ENCODE peak calls at places on chromosomes 5 and 9, in seven cellular contexts. One of them, this sample, is unnamed.
A peak's percentile ranks its signal among the peaks of the same experiment; 100 is the strongest.

GRCh38 chr5:176157656-176158055 is 80.6 kb upstream of the SIMC1 start:
- DNase-seq in Karpas-422: no peak
- DNase-seq in mesenchymal stem cell: no peak
- DNase-seq in HCT116: no peak
- DNase-seq in adipocyte: no peak
- DNase-seq in kidney: no peak
- DNase-seq in IMR-90: peak; percentile 71
- DNase-seq in this sample: peak; percentile 78

GRCh38 chr5:3886521-3887461 is 291.2 kb downstream of the IRX1 start:
- DNase-seq in mesenchymal stem cell: no peak
- DNase-seq in kidney: no peak
- DNase-seq in adipocyte: no peak
- DNase-seq in HCT116: no peak
- DNase-seq in IMR-90: no peak
- DNase-seq in Karpas-422: no peak
- DNase-seq in this sample: no peak

GRCh38 chr9:79155308-79155707 is 416.5 kb upstream of the TLE4 start:
- DNase-seq in Karpas-422: no peak
- DNase-seq in mesenchymal stem cell: no peak
- DNase-seq in HCT116: no peak
- DNase-seq in adipocyte: no peak
- DNase-seq in kidney: no peak
- DNase-seq in IMR-90: no peak
- DNase-seq in this sample: no peak

GRCh38 chr5:113105693-113106280 is 129.2 kb downstream of the DCP2 start:
- DNase-seq in kidney: no peak
- DNase-seq in HCT116: no peak
- DNase-seq in mesenchymal stem cell: no peak
- DNase-seq in Karpas-422: no peak
- DNase-seq in adipocyte: no peak
- DNase-seq in IMR-90: no peak
- DNase-seq in this sample: no peak

GRCh38 chr5:100900796-100901731 is 2.0 kb downstream of the ST8SIA4 start:
- DNase-seq in HCT116: no peak
- DNase-seq in Karpas-422: peak; percentile 94
- DNase-seq in mesenchymal stem cell: peak; percentile 69
- DNase-seq in kidney: peak; percentile 92
- DNase-seq in IMR-90: peak; percentile 15
- DNase-seq in adipocyte: peak; percentile 51
- DNase-seq in this sample: peak; percentile 68

GRCh38 chr5:6590581-6590980 is 42.3 kb downstream of the NSUN2 start:
- DNase-seq in kidney: no peak
- DNase-seq in IMR-90: no peak
- DNase-seq in adipocyte: no peak
- DNase-seq in mesenchymal stem cell: no peak
- DNase-seq in Karpas-422: no peak
- DNase-seq in HCT116: no peak
- DNase-seq in this sample: no peak

GRCh38 chr5:157993201-157993600 is 134.3 kb upstream of the CLINT1 start:
- DNase-seq in kidney: no peak
- DNase-seq in Karpas-422: no peak
- DNase-seq in adipocyte: no peak
- DNase-seq in mesenchymal stem cell: no peak
- DNase-seq in IMR-90: no peak
- DNase-seq in HCT116: no peak
- DNase-seq in this sample: no peak

GRCh38 chr9:70478963-70479641 is 64.6 kb upstream of the KLF9 start:
- DNase-seq in IMR-90: peak; percentile 68
- DNase-seq in HCT116: no peak
- DNase-seq in adipocyte: no peak
- DNase-seq in mesenchymal stem cell: peak; percentile 75
- DNase-seq in Karpas-422: no peak
- DNase-seq in kidney: no peak
- DNase-seq in this sample: no peak

GRCh38 chr9:95462419-95463121 is 54.2 kb downstream of the PTCH1 start:
- DNase-seq in mesenchymal stem cell: peak; percentile 95
- DNase-seq in kidney: peak; percentile 87
- DNase-seq in HCT116: no peak
- DNase-seq in IMR-90: peak; percentile 94
- DNase-seq in adipocyte: peak; percentile 76
- DNase-seq in Karpas-422: peak; percentile 85
- DNase-seq in this sample: no peak

GRCh38 chr9:694499-695154 is 146.9 kb upstream of the DMRT1 start:
- DNase-seq in kidney: no peak
- DNase-seq in Karpas-422: no peak
- DNase-seq in adipocyte: peak; percentile 86
- DNase-seq in IMR-90: peak; percentile 93
- DNase-seq in HCT116: no peak
- DNase-seq in mesenchymal stem cell: peak; percentile 88
- DNase-seq in this sample: peak; percentile 91

GRCh38 chr5:11737010-11737409 is 167.2 kb downstream of the CTNND2 start:
- DNase-seq in kidney: no peak
- DNase-seq in IMR-90: no peak
- DNase-seq in mesenchymal stem cell: no peak
- DNase-seq in Karpas-422: no peak
- DNase-seq in adipocyte: no peak
- DNase-seq in HCT116: no peak
- DNase-seq in this sample: no peak

GRCh38 chr5:135230326-135230925 is 168.6 kb downstream of the MACROH2A1 start:
- DNase-seq in HCT116: no peak
- DNase-seq in IMR-90: peak; percentile 78
- DNase-seq in Karpas-422: peak; percentile 61
- DNase-seq in kidney: peak; percentile 73
- DNase-seq in mesenchymal stem cell: peak; percentile 78
- DNase-seq in adipocyte: peak; percentile 63
- DNase-seq in this sample: no peak

GRCh38 chr5:168123853-168124528 is 167.5 kb upstream of the WWC1 start:
- DNase-seq in adipocyte: no peak
- DNase-seq in IMR-90: no peak
- DNase-seq in Karpas-422: no peak
- DNase-seq in kidney: no peak
- DNase-seq in HCT116: no peak
- DNase-seq in mesenchymal stem cell: no peak
- DNase-seq in this sample: no peak

GRCh38 chr5:62935660-62936059 is 357.0 kb downstream of the LRRC70 start:
- DNase-seq in HCT116: no peak
- DNase-seq in Karpas-422: no peak
- DNase-seq in IMR-90: no peak
- DNase-seq in mesenchymal stem cell: no peak
- DNase-seq in adipocyte: no peak
- DNase-seq in kidney: peak; percentile 54
- DNase-seq in this sample: no peak

GRCh38 chr9:107638922-107639321 is 149.4 kb upstream of the KLF4 start:
- DNase-seq in mesenchymal stem cell: peak; percentile 89
- DNase-seq in IMR-90: peak; percentile 77
- DNase-seq in HCT116: no peak
- DNase-seq in kidney: peak; percentile 80
- DNase-seq in adipocyte: peak; percentile 78
- DNase-seq in Karpas-422: no peak
- DNase-seq in this sample: no peak

GRCh38 chr9:99819484-99820329 is 2.0 kb upstream of the NR4A3 start:
- DNase-seq in adipocyte: peak; percentile 98
- DNase-seq in kidney: peak; percentile 98
- DNase-seq in Karpas-422: peak; percentile 96
- DNase-seq in mesenchymal stem cell: peak; percentile 98
- DNase-seq in IMR-90: peak; percentile 96
- DNase-seq in HCT116: peak; percentile 93
- DNase-seq in this sample: peak; percentile 84

GRCh38 chr5:170503970-170504525 is at the start of gene KCNIP1:
- DNase-seq in IMR-90: no peak
- DNase-seq in HCT116: no peak
- DNase-seq in mesenchymal stem cell: peak; percentile 25
- DNase-seq in adipocyte: peak; percentile 21
- DNase-seq in Karpas-422: no peak
- DNase-seq in kidney: no peak
- DNase-seq in this sample: no peak

GRCh38 chr9:98253563-98253962 is 1.9 kb downstream of the TBC1D2 start:
- DNase-seq in mesenchymal stem cell: no peak
- DNase-seq in IMR-90: no peak
- DNase-seq in Karpas-422: no peak
- DNase-seq in kidney: no peak
- DNase-seq in HCT116: no peak
- DNase-seq in adipocyte: no peak
- DNase-seq in this sample: peak; percentile 19

DNA sequence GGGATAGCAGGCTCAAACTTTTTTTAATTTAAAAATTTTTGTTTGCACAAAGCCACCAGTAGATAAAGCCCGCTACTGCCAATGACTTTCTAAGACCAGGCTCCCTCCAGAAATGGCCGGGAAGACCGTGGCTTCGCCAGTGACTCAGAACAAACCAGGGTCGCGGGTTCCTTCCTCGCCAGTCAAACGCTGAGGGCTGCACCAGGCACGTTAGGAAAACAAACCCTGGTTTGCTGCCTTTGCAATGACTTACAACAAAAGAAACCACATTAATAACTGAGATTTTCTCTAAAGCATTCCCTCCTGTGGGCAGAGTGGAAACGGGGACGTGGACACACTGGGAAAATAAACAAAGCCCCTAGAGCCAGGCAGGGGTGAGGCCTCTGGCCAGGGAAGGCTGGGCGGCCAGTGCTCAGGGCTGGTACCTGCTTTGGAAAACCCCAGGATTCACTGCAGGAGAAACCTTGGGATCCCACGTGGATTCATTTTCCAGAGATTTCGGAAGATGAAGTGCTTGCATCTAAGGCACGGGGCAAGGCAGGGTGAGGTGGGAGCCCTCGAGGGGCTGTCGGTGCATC is 3.8 kb downstream of the PRRX2 start:
- DNase-seq in IMR-90: peak; percentile 91
- DNase-seq in HCT116: no peak
- DNase-seq in mesenchymal stem cell: peak; percentile 79
- DNase-seq in kidney: no peak
- DNase-seq in Karpas-422: no peak
- DNase-seq in adipocyte: peak; percentile 91
- DNase-seq in this sample: peak; percentile 5
- H3K9ac ChIP-seq in IMR-90: peak overlapping the region; percentile 20
- H3K9ac ChIP-seq in HCT116: no peak overlapping the region
- H3K9ac ChIP-seq in mesenchymal stem cell: no peak overlapping the region
- H3K9ac ChIP-seq in kidney: no peak overlapping the region
- H3K9ac ChIP-seq in Karpas-422: no peak overlapping the region
- H3K9ac ChIP-seq in adipocyte: no peak overlapping the region
- H3K9ac ChIP-seq in this sample: no peak overlapping the region

GRCh38 chr5:61327761-61328753 is 4.0 kb upstream of the ZSWIM6 start:
- DNase-seq in IMR-90: peak; percentile 95
- DNase-seq in mesenchymal stem cell: peak; percentile 96
- DNase-seq in adipocyte: peak; percentile 69
- DNase-seq in Karpas-422: no peak
- DNase-seq in HCT116: no peak
- DNase-seq in kidney: no peak
- DNase-seq in this sample: peak; percentile 65

GRCh38 chr5:61328791-61329617 is 3.1 kb upstream of the ZSWIM6 start:
- DNase-seq in IMR-90: no peak
- DNase-seq in adipocyte: no peak
- DNase-seq in kidney: no peak
- DNase-seq in Karpas-422: no peak
- DNase-seq in mesenchymal stem cell: peak; percentile 55
- DNase-seq in HCT116: no peak
- DNase-seq in this sample: no peak

GRCh38 chr5:61330341-61330878 is 1.6 kb upstream of the ZSWIM6 start:
- DNase-seq in Karpas-422: peak; percentile 49
- DNase-seq in kidney: peak; percentile 78
- DNase-seq in adipocyte: peak; percentile 72
- DNase-seq in IMR-90: peak; percentile 45
- DNase-seq in mesenchymal stem cell: peak; percentile 74
- DNase-seq in HCT116: no peak
- DNase-seq in this sample: peak; percentile 50

GRCh38 chr5:61330879-61331406 is 1.1 kb upstream of the ZSWIM6 start:
- DNase-seq in kidney: peak; percentile 92
- DNase-seq in HCT116: no peak
- DNase-seq in IMR-90: peak; percentile 78
- DNase-seq in Karpas-422: peak; percentile 78
- DNase-seq in adipocyte: peak; percentile 92
- DNase-seq in mesenchymal stem cell: peak; percentile 83
- DNase-seq in this sample: peak; percentile 77

DNA sequence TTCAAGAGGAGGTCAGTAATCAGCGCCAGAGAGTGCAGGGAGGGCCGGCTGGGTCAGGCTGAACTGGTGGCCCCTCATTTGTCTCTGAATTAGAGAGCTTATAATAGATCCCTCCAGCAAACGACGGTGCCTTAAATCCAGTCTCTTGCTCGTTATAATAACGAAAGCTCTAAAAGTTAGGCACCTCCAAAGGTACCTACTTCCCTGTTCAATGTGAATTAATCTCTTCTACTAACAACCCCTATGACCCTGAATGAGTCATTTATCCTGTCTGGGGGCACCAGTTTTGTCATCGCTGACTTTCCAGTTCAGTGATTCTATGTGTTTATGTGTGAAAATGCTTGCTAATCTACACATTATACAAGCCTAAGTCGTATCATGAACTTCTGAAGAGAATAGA is 2.3 kb upstream of the ZSWIM6 start:
- DNase-seq in mesenchymal stem cell: peak; percentile 83
- DNase-seq in IMR-90: peak; percentile 67
- DNase-seq in adipocyte: peak; percentile 30
- DNase-seq in Karpas-422: peak; percentile 42
- DNase-seq in kidney: no peak
- DNase-seq in HCT116: no peak
- DNase-seq in this sample: peak; percentile 26
- H3K9ac ChIP-seq in mesenchymal stem cell: peak overlapping the region; percentile 95
- H3K9ac ChIP-seq in IMR-90: peak overlapping the region; percentile 37
- H3K9ac ChIP-seq in adipocyte: peak overlapping the region; percentile 89
- H3K9ac ChIP-seq in Karpas-422: no peak overlapping the region
- H3K9ac ChIP-seq in kidney: peak overlapping the region; percentile 62
- H3K9ac ChIP-seq in HCT116: peak overlapping the region; percentile 71
- H3K9ac ChIP-seq in this sample: peak overlapping the region; percentile 77

GRCh38 chr9:77534376-77535057 is 113.6 kb downstream of the GNA14 start:
- DNase-seq in mesenchymal stem cell: no peak
- DNase-seq in adipocyte: no peak
- DNase-seq in Karpas-422: no peak
- DNase-seq in IMR-90: no peak
- DNase-seq in HCT116: no peak
- DNase-seq in kidney: no peak
- DNase-seq in this sample: no peak
- H3K9ac ChIP-seq in mesenchymal stem cell: no peak overlapping the region
- H3K9ac ChIP-seq in adipocyte: no peak overlapping the region
- H3K9ac ChIP-seq in Karpas-422: no peak overlapping the region
- H3K9ac ChIP-seq in IMR-90: no peak overlapping the region
- H3K9ac ChIP-seq in HCT116: no peak overlapping the region
- H3K9ac ChIP-seq in kidney: no peak overlapping the region
- H3K9ac ChIP-seq in this sample: no peak overlapping the region

GRCh38 chr5:95824747-95825146 is 2.2 kb upstream of the GLRX start:
- DNase-seq in mesenchymal stem cell: no peak
- DNase-seq in IMR-90: no peak
- DNase-seq in Karpas-422: peak; percentile 41
- DNase-seq in kidney: no peak
- DNase-seq in adipocyte: no peak
- DNase-seq in HCT116: no peak
- DNase-seq in this sample: no peak

GRCh38 chr5:95822408-95823240 is at the start of gene GLRX:
- DNase-seq in adipocyte: peak; percentile 89
- DNase-seq in mesenchymal stem cell: peak; percentile 92
- DNase-seq in IMR-90: peak; percentile 89
- DNase-seq in kidney: peak; percentile 83
- DNase-seq in Karpas-422: peak; percentile 82
- DNase-seq in HCT116: peak; percentile 80
- DNase-seq in this sample: peak; percentile 91

GRCh38 chr5:95822038-95822407 is 503 bp downstream of the GLRX start:
- DNase-seq in Karpas-422: peak; percentile 83
- DNase-seq in IMR-90: peak; percentile 25
- DNase-seq in HCT116: no peak
- DNase-seq in adipocyte: peak; percentile 82
- DNase-seq in mesenchymal stem cell: peak; percentile 72
- DNase-seq in kidney: peak; percentile 86
- DNase-seq in this sample: peak; percentile 26

GRCh38 chr5:95823241-95823737 is 763 bp upstream of the GLRX start:
- DNase-seq in Karpas-422: no peak
- DNase-seq in adipocyte: no peak
- DNase-seq in mesenchymal stem cell: no peak
- DNase-seq in IMR-90: no peak
- DNase-seq in HCT116: no peak
- DNase-seq in kidney: no peak
- DNase-seq in this sample: no peak

GRCh38 chr5:95823738-95824609 is 1.4 kb upstream of the GLRX start:
- DNase-seq in HCT116: peak; percentile 85
- DNase-seq in IMR-90: peak; percentile 97
- DNase-seq in mesenchymal stem cell: peak; percentile 99
- DNase-seq in kidney: no peak
- DNase-seq in Karpas-422: no peak
- DNase-seq in adipocyte: peak; percentile 94
- DNase-seq in this sample: peak; percentile 92
- H3K9ac ChIP-seq in HCT116: peak overlapping the region; percentile 49
- H3K9ac ChIP-seq in IMR-90: peak overlapping the region; percentile 74
- H3K9ac ChIP-seq in mesenchymal stem cell: peak overlapping the region; percentile 93
- H3K9ac ChIP-seq in kidney: peak overlapping the region; percentile 98
- H3K9ac ChIP-seq in Karpas-422: no peak overlapping the region
- H3K9ac ChIP-seq in adipocyte: peak overlapping the region; percentile 95
- H3K9ac ChIP-seq in this sample: peak overlapping the region; percentile 72